ENCODE peak calls at places on chromosomes 16 and 17, in five cellular contexts. J is prostate gland, T is IMR-90, B is Peyer's patch, S is gastrocnemius medialis. N is an unnamed sample. For H3K4me1, the result is how much of the 10 kb centered on the place peaks cover.

GRCh38 chr17:19457830-19458271 is 46.8 kb downstream of the RNF112 start:
- DNase-seq in J (no peak), T (no peak), B (no peak), S (no peak), N (no peak)

GRCh38 chr17:72192409-72193192 is 71.8 kb downstream of the SOX9 start:
- DNase-seq in J (no peak), T (peak), B (no peak), S (no peak), N (no peak)

GRCh38 chr16:8950580-8951077 is 13.1 kb downstream of the USP7 start:
- DNase-seq in J (no peak), T (peak), B (no peak), S (peak), N (no peak)

GRCh38 chr17:18129041-18129502 is 20.5 kb downstream of the MYO15A start:
- DNase-seq in J (peak), T (peak), B (no peak), S (no peak), N (no peak)

GRCh38 chr17:77555110-77555509 is 403.4 kb upstream of the TNRC6C start:
- DNase-seq in J (no peak), T (no peak), B (no peak), S (peak), N (no peak)

GRCh38 chr17:33015716-33016346 is 24.2 kb downstream of the SPACA3 start:
- DNase-seq in J (no peak), T (no peak), B (peak), S (no peak), N (no peak)

GRCh38 chr17:68733241-68734176 is 132.3 kb upstream of the FAM20A start:
- DNase-seq in J (no peak), T (peak), B (no peak), S (peak), N (no peak)

GRCh38 chr16:73214825-73215481 is 167.0 kb upstream of the ZFHX3 start:
- DNase-seq in J (no peak), T (peak), B (no peak), S (no peak), N (no peak)

GRCh38 chr17:50909765-50910661 is 43.9 kb upstream of the TOB1 start:
- DNase-seq in J (no peak), T (no peak), B (no peak), S (no peak), N (no peak)

GRCh38 chr17:37212184-37212583 is 163.6 kb upstream of the C17orf78 start:
- DNase-seq in J (no peak), T (no peak), B (no peak), S (no peak), N (no peak)

GRCh38 chr16:12896562-12896961 is 4.8 kb upstream of the SHISA9 start:
- DNase-seq in J (no peak), T (no peak), B (no peak), S (no peak), N (no peak)

GRCh38 chr16:12392585-12393089 is 411.1 kb downstream of the CPPED1 start:
- DNase-seq in J (no peak), T (no peak), B (peak), S (no peak), N (no peak)

GRCh38 chr17:19766421-19767270 is 18.5 kb upstream of the ALDH3A1 start:
- DNase-seq in J (peak), T (peak), B (peak), S (peak), N (no peak)

GRCh38 chr17:18182190-18182977 is 1.2 kb upstream of the ALKBH5 start:
- DNase-seq in J (peak), T (no peak), B (peak), S (peak), N (no peak)

GRCh38 chr17:74280093-74280513 is 6.1 kb downstream of the DNAI2 start:
- DNase-seq in J (no peak), T (no peak), B (peak), S (no peak), N (no peak)

GRCh38 chr17:80290199-80290598 is 29.5 kb downstream of the RNF213 start:
- DNase-seq in J (no peak), T (no peak), B (no peak), S (no peak), N (no peak)

GRCh38 chr17:56679148-56679766 is 85.8 kb downstream of the NOG start:
- DNase-seq in J (no peak), T (peak), B (no peak), S (no peak), N (no peak)

GRCh38 chr17:39196820-39197331 is 593 bp downstream of the CACNB1 start:
- DNase-seq in J (no peak), T (no peak), B (peak), S (peak), N (no peak)

GRCh38 chr17:29826045-29826692 is 103.9 kb downstream of the SSH2 start:
- DNase-seq in J (no peak), T (no peak), B (no peak), S (no peak), N (no peak)

GRCh38 chr16:678858-679807 is 1.1 kb upstream of the STUB1 start:
- DNase-seq in J (peak), T (peak), B (peak), S (peak), N (peak)

GRCh38 chr16:46648656-46649055 is 27.5 kb upstream of the SHCBP1 start:
- DNase-seq in J (no peak), T (no peak), B (no peak), S (no peak), N (no peak)

GRCh38 chr16:72637306-72637705 is 410.6 kb downstream of the ZFHX3 start:
- DNase-seq in J (no peak), T (peak), B (no peak), S (no peak), N (no peak)

GRCh38 chr16:86018487-86018886 is 119.5 kb downstream of the IRF8 start:
- DNase-seq in J (no peak), T (peak), B (peak), S (no peak), N (peak)

DNA sequence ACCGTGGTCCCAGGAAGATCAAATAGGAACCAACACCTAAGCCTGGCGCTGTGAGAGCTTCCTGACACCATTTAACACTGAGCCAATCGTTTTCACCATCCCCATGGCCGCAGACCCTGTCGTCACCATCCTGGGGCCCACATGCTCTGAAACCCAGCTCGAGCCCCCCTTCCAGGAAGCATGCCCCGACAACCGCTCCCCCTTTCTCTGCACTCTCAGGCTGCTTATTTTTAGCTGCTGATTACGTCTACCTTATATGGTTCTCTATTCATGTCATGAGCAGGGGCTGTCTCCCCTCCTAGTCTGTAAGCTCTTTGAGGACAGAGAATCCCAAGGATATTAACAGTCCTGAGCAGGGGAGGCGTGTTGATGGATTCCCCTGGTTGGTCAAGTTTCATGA is 10.5 kb downstream of the SRL start:
- DNase-seq in J (no peak), T (no peak), B (no peak), S (no peak), N (no peak)
- H3K4me1 ChIP-seq in J (under half), T (under half), B (under half), S (half or more), N (under half)

DNA sequence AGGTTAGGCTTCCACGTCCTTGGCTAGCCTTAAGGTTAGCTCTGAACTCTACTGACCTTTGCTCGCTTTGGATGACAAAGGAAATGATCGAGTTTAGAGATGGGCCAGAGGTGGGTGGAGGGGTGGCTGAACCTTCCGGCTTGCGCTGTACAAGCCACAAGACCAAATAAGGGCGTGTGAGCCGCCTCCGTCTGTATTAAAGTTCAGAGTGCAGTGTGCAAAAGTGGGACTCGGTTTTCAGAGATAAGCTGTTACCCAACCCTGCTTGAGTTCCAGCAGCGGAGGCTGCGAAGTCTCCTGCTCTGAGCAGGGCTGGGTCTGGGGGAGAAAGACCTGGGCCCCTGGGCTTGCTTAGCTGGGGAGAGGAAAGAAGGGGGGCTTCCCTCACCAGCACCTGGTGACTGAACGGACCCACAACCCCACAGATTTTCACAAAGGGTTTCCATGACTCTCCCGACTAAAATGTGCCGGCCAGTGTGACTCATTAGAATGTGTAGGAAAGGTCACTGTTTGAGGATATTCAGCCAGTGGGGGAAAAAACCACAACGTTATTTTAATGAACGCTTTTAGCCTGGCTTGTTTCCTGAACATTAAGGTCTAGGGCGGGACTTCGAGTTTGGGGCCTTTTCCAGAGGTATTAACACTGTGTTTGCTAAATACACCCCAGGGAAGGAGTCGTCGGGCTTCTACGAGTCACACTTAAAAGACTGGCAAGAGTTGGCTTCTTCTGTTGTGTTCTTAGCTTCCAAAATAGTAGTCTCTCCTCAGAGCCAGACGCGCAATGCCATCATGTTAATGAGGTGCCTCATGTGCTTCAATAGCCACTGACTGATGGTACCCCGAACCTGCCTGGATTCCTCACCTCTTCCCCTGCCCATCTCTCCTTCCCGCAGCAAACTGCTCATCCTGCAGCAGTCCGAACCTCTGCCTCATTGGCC is 67.0 kb downstream of the CENPV start:
- DNase-seq in J (peak), T (peak), B (peak), S (peak), N (peak)
- TF ChIP-seq POLR2A in J (no peak), T (peak), B (peak), S (peak), N (no peak)

DNA sequence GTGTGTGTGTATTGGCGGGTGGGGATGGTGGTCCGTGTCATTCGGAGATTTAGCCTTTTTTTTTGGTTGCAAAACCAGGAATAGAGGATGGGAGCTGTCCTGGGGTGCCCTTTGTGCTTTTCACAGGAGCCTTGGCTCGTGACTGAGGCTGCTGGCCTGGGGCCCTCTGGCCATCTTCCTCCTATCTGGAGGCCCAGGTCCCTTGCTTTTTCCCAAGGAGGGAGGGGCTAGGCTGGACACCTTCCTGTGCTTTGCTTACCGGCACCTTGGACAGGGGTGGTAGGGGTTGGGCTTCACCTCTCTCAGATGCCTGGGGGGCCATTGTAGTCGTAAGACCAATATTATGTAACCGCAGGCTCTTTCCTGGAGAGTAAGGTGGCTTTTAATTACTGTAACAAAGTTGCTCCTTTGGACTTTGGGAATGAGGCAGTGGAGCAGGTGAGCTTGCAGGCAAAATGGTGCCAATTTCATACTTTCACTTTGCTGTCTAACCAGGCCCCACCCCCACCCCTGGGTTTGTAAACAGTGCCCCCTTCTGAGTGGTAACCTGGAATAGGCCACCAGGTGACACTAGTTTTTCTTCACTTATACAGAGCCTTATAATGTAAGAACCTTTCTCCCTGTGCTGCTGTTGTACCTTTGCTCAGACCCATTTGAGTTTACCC is 1.2 kb downstream of the DYNLL2 start:
- DNase-seq in J (peak), T (no peak), B (peak), S (peak), N (no peak)
- TF ChIP-seq CTCF in J (peak), T (no peak), B (peak), S (peak), N (no peak)

GRCh38 chr16:17466876-17467275 is 3.9 kb downstream of the XYLT1 start:
- DNase-seq in J (no peak), T (no peak), B (no peak), S (no peak), N (no peak)
- H3K4me1 ChIP-seq in J (under half), T (under half), B (under half), S (under half), N (under half)

DNA sequence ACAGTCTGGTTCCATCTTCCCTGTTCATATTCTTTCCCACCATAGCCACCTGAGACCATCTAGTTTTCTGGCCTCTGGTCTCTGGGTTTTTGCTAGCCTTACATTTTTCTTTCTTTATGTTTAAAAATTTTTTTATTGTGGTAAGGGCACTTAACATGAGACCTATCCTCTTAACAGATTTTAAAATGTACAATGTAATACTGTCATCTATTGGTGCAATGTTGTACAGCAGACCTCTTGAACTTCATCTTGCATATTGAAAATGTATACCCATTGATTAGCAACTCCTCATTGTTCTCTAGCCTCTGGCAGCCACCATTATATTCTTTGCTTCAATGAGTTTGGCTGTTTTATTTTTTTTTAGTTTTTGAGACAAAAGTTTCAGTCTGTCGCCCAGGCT is 39.2 kb downstream of the ITGAM start:
- DNase-seq in J (no peak), T (no peak), B (no peak), S (no peak), N (no peak)
- TF ChIP-seq POLR2A in J (no peak), T (no peak), B (no peak), S (no peak), N (no peak)

GRCh38 chr17:63699638-63700527 is at the start of gene LIMD2:
- DNase-seq in J (peak), T (no peak), B (peak), S (no peak), N (no peak)

GRCh38 chr17:63702223-63702577 is 2.3 kb upstream of the LIMD2 start:
- DNase-seq in J (no peak), T (no peak), B (peak), S (no peak), N (no peak)

GRCh38 chr17:63698886-63699637 is 863 bp downstream of the LIMD2 start:
- DNase-seq in J (no peak), T (peak), B (peak), S (no peak), N (peak)

GRCh38 chr17:63701477-63702222 is 1.7 kb upstream of the LIMD2 start:
- DNase-seq in J (no peak), T (no peak), B (peak), S (no peak), N (peak)

GRCh38 chr17:63700528-63701441 is 860 bp upstream of the LIMD2 start:
- DNase-seq in J (no peak), T (peak), B (peak), S (no peak), N (no peak)
- TF ChIP-seq CTCF in J (peak), T (no peak), B (no peak), S (no peak), N (no peak)

DNA sequence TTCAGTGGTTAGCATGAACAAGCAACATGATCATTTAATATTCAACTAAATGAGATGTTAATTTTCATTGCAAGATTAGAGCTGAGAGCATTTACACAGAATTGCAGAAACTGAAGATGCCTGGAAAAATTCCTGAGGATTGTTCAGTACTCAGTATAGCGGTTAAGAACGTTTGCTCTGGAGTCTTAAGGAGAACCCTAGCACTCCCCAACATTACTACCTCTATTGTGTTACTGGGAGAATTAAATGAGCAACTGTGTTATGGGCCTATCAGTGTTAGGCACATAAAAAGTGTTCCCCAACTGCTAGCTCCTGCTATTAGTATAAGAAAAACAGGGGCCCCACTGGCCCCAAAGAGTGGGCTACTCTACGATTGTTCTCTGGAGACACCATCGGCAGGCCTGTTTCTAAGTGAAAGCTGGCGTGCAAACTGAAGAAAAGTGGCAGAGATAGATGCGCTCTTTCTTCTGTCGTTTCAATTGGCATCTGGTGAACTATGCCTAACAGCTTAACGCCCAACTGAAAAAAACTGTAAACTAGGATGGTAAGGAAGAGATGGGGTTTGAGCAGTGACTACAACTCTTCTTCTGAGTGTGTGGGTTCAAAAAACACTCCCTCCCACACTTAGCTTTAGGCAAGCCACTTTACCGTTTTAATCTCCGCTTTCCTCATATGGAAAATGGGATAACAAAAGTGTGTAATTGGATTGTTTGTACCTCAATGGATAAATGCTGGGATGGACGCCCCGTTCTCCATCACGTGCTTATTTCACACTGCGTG is 1.3 kb downstream of the CDR2 start:
- DNase-seq in J (no peak), T (no peak), B (no peak), S (no peak), N (no peak)
- H3K4me1 ChIP-seq in J (under half), T (under half), B (under half), S (under half), N (half or more)

DNA sequence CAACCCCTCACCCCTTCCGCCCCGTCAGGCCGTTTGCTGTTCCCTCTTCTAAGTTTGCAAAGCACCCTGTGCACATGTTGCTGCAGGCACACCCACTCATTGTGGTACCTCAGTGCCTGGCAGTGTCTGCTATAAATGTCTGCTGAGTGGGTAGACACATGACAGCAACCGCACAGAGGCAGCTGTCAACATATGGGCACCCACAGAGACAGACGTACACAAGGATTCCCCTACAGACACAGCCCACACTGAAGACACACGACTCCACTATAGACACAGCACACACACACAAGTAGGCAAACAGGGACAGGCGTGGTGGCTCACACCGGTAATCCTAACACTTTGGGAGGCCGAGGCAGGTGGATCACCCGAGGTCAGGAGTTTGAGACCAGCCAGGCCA is 17.8 kb upstream of the CRK start:
- DNase-seq in J (no peak), T (no peak), B (no peak), S (no peak), N (no peak)
- TF ChIP-seq POLR2A in J (no peak), T (no peak), B (no peak), S (no peak), N (no peak)

GRCh38 chr17:34623856-34624766 is 44.7 kb downstream of the TMEM132E start:
- DNase-seq in J (no peak), T (no peak), B (no peak), S (no peak), N (no peak)
- TF ChIP-seq CTCF in J (no peak), T (no peak), B (no peak), S (no peak), N (no peak)

GRCh38 chr16:87391324-87391949 is 699 bp upstream of the MAP1LC3B start:
- DNase-seq in J (no peak), T (no peak), B (peak), S (peak), N (peak)
- H3K4me1 ChIP-seq in J (under half), T (under half), B (under half), S (under half), N (half or more)